ENCODE peak calls at places on chromosomes 11 and 22, in ten cellular contexts. W is IMR-90, P is tibial nerve, Y is NT2/D1, C is right atrium auricular region, J is Peyer's patch, B is adrenal gland, M is thoracic aorta, I is sigmoid colon, G is transverse colon. L is an unnamed sample. For H3K4me1, the result is how much of the 10 kb centered on the place peaks cover.

GRCh38 chr11:70220136-70220535 is 17.0 kb downstream of the FADD start:
- DNase-seq in B (no peak), C (no peak), W (no peak), J (no peak), I (no peak), P (no peak), M (no peak), Y (no peak), G (no peak), L (no peak)

GRCh38 chr11:69603163-69603836 is 37.7 kb upstream of the CCND1 start:
- DNase-seq in W (no peak), I (no peak), M (no peak), G (no peak), P (no peak), C (no peak), Y (peak), B (no peak), J (no peak), L (no peak)

GRCh38 chr11:95432714-95433503 is 201.9 kb upstream of the SESN3 start:
- DNase-seq in Y (no peak), B (no peak), I (no peak), P (no peak), C (no peak), J (no peak), W (no peak), G (no peak), M (no peak), L (no peak)

GRCh38 chr11:28760676-28761390 is 652.6 kb downstream of the METTL15 start:
- DNase-seq in M (no peak), G (no peak), P (no peak), Y (no peak), I (no peak), W (peak), C (no peak), B (no peak), J (no peak), L (no peak)

GRCh38 chr11:15223318-15223717 is 108.6 kb downstream of the INSC start:
- DNase-seq in J (no peak), P (no peak), I (no peak), B (no peak), C (no peak), Y (no peak), M (no peak), G (no peak), W (peak), L (no peak)

GRCh38 chr11:88208742-88209141 is 33.5 kb upstream of the RAB38 start:
- DNase-seq in C (no peak), W (no peak), P (no peak), I (no peak), B (no peak), G (no peak), M (no peak), Y (no peak), J (no peak), L (no peak)

GRCh38 chr11:72971211-72971610 is 157.0 kb downstream of the ATG16L2 start:
- DNase-seq in M (no peak), J (no peak), B (no peak), W (no peak), P (no peak), I (no peak), Y (no peak), C (no peak), G (no peak), L (no peak)

GRCh38 chr22:25067851-25068421 is 115.4 kb downstream of the KIAA1671 start:
- DNase-seq in B (peak), C (no peak), Y (no peak), P (no peak), J (peak), M (peak), G (peak), W (no peak), I (no peak), L (peak)

GRCh38 chr11:20238712-20239111 is 78.4 kb upstream of the DBX1 start:
- DNase-seq in M (no peak), B (no peak), G (peak), C (no peak), W (no peak), I (no peak), J (no peak), Y (no peak), P (no peak), L (no peak)

GRCh38 chr11:108551653-108552462 is 41.7 kb downstream of the EXPH5 start:
- DNase-seq in P (no peak), G (no peak), J (no peak), I (no peak), W (peak), C (no peak), B (no peak), M (no peak), Y (no peak), L (no peak)

GRCh38 chr11:118924591-118925585 is 838 bp downstream of the BCL9L start:
- DNase-seq in B (peak), C (no peak), W (peak), G (peak), M (no peak), J (peak), P (no peak), Y (no peak), I (peak), L (peak)

GRCh38 chr11:12245091-12245490 is 132.3 kb upstream of the PARVA start:
- DNase-seq in Y (no peak), P (no peak), W (no peak), C (peak), B (no peak), M (no peak), G (no peak), I (peak), J (no peak), L (no peak)
- H3K4me1 ChIP-seq in Y (under half), P (under half), W (under half), C (half or more), B (under half), M (half or more), G (half or more), I (under half), J (under half), L (under half)

GRCh38 chr11:125064070-125064469 is 965 bp downstream of the SLC37A2 start:
- DNase-seq in P (no peak), Y (no peak), M (no peak), J (no peak), I (no peak), W (no peak), B (peak), G (no peak), C (no peak), L (no peak)
- H3K4me3 ChIP-seq in P (peak), Y (peak), M (peak), J (peak), I (peak), W (no peak), B (no peak), G (peak), C (peak), L (no peak)

DNA sequence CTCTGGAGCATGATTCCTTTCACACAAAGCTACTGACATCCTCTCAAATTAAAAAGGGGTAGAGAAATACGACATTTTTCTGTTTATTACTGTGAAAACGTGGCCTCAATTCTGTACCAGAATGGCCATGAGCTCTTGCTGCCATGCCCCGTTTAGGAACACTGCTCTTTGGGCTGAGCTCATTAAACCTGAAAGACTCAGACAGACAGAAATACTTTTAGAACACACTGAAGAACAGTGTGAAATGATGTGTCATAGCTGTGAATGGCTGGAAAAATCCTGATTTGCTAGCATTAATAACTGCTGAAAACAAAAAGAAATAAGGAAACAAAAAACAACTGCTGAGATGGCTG is 32.2 kb upstream of the TMEM135 start:
- DNase-seq in G (no peak), Y (no peak), W (no peak), C (no peak), P (no peak), M (no peak), J (no peak), I (no peak), B (no peak), L (no peak)
- H3K4me1 ChIP-seq in G (under half), Y (under half), W (under half), C (under half), P (under half), M (under half), J (under half), I (under half), B (under half), L (under half)

GRCh38 chr11:17008099-17008498 is 6.1 kb downstream of the PLEKHA7 start:
- DNase-seq in Y (no peak), W (no peak), J (no peak), M (no peak), G (no peak), C (no peak), I (peak), B (no peak), P (no peak), L (no peak)

GRCh38 chr11:17002543-17002942 is 11.7 kb downstream of the PLEKHA7 start:
- DNase-seq in Y (no peak), G (no peak), C (no peak), J (no peak), I (no peak), B (no peak), P (no peak), M (no peak), W (no peak), L (no peak)

GRCh38 chr11:17000987-17001386 is 13.2 kb downstream of the PLEKHA7 start:
- DNase-seq in P (no peak), G (no peak), M (no peak), Y (no peak), B (no peak), J (no peak), C (no peak), I (no peak), W (no peak), L (no peak)

GRCh38 chr11:17003426-17003825 is 10.8 kb downstream of the PLEKHA7 start:
- DNase-seq in G (no peak), P (no peak), J (no peak), C (no peak), M (no peak), W (no peak), Y (no peak), B (no peak), I (no peak), L (no peak)

GRCh38 chr11:17004486-17005148 is 9.6 kb downstream of the PLEKHA7 start:
- DNase-seq in W (no peak), G (no peak), I (no peak), M (no peak), P (no peak), C (no peak), J (no peak), Y (no peak), B (no peak), L (no peak)
- H3K4me3 ChIP-seq in W (no peak), G (no peak), I (no peak), M (no peak), P (no peak), C (no peak), J (no peak), Y (no peak), B (no peak), L (no peak)

GRCh38 chr22:22362939-22363338 is 118.4 kb downstream of the VPREB1 start:
- DNase-seq in P (no peak), J (no peak), B (no peak), W (no peak), G (no peak), Y (no peak), M (no peak), C (no peak), I (no peak), L (no peak)
- H3K4me1 ChIP-seq in P (under half), J (under half), B (under half), W (under half), G (under half), Y (under half), M (under half), C (under half), I (under half), L (under half)

GRCh38 chr11:6925007-6925577 is 1.1 kb upstream of the ZNF215 start:
- DNase-seq in C (no peak), I (no peak), P (no peak), Y (no peak), J (no peak), B (no peak), G (no peak), W (no peak), M (no peak), L (no peak)

GRCh38 chr11:6925636-6926207 is 504 bp upstream of the ZNF215 start:
- DNase-seq in G (no peak), M (no peak), B (no peak), I (no peak), P (no peak), C (no peak), W (peak), J (no peak), Y (no peak), L (no peak)

GRCh38 chr11:6928916-6929315 is 2.7 kb downstream of the ZNF215 start:
- DNase-seq in Y (no peak), C (no peak), I (no peak), M (no peak), G (no peak), W (no peak), P (no peak), B (no peak), J (no peak), L (no peak)

GRCh38 chr11:6926208-6927029 is at the start of gene ZNF215:
- DNase-seq in I (peak), P (peak), W (peak), G (peak), M (peak), J (peak), Y (peak), C (peak), B (peak), L (peak)

GRCh38 chr11:6927030-6927617 is 898 bp downstream of the ZNF215 start:
- DNase-seq in M (no peak), Y (no peak), W (no peak), I (no peak), P (no peak), B (no peak), J (peak), C (no peak), G (peak), L (no peak)
- H3K4me3 ChIP-seq in M (peak), Y (peak), W (peak), I (peak), P (peak), B (no peak), J (peak), C (peak), G (peak), L (peak)

GRCh38 chr11:47148274-47148673 is 28.4 kb downstream of the ARFGAP2 start:
- DNase-seq in G (no peak), J (no peak), I (no peak), M (no peak), C (no peak), P (no peak), W (no peak), B (no peak), Y (no peak), L (no peak)
- H3K4me1 ChIP-seq in G (under half), J (under half), I (under half), M (under half), C (under half), P (under half), W (under half), B (under half), Y (under half), L (under half)

GRCh38 chr11:59078435-59078834 is 7.7 kb upstream of the GLYATL1B start:
- DNase-seq in B (no peak), C (no peak), M (no peak), G (no peak), P (no peak), W (no peak), J (no peak), I (no peak), Y (no peak), L (no peak)
- H3K4me3 ChIP-seq in B (no peak), C (no peak), M (no peak), G (no peak), P (no peak), W (no peak), J (no peak), I (no peak), Y (no peak), L (no peak)

GRCh38 chr11:65492387-65492636 is 6.5 kb upstream of the MALAT1 start:
- DNase-seq in P (no peak), J (no peak), Y (no peak), M (no peak), I (no peak), W (no peak), G (no peak), B (no peak), C (no peak), L (no peak)
- H3K4me1 ChIP-seq in P (half or more), J (half or more), Y (under half), M (half or more), I (under half), W (half or more), G (half or more), B (half or more), C (half or more), L (under half)

L was measured in CD4-positive, CD25-positive, alpha-beta regulatory T cell.